ENCODE peak calls at places on chromosome 2, in seven cellular contexts. One of them, this sample, is unnamed.

GRCh38 chr2:216596986-216597509 is 36.2 kb upstream of the IGFBP2 start:
- DNase-seq in cardiac fibroblast: no peak
- DNase-seq in GF-D8: no peak
- DNase-seq in T-helper 1 cell: no peak
- DNase-seq in cardiac septum: no peak
- DNase-seq in cardiac muscle cell: peak; percentile 23
- DNase-seq in GM23248: peak; percentile 36
- DNase-seq in this sample: no peak

GRCh38 chr2:226898925-226899324 is 63.1 kb downstream of the RHBDD1 start:
- DNase-seq in cardiac septum: no peak
- DNase-seq in GM23248: no peak
- DNase-seq in cardiac fibroblast: no peak
- DNase-seq in T-helper 1 cell: no peak
- DNase-seq in cardiac muscle cell: no peak
- DNase-seq in GF-D8: no peak
- DNase-seq in this sample: no peak

GRCh38 chr2:128615571-128615970 is 296.9 kb upstream of the HS6ST1 start:
- DNase-seq in cardiac septum: no peak
- DNase-seq in cardiac muscle cell: no peak
- DNase-seq in cardiac fibroblast: no peak
- DNase-seq in T-helper 1 cell: no peak
- DNase-seq in GM23248: no peak
- DNase-seq in GF-D8: no peak
- DNase-seq in this sample: no peak

GRCh38 chr2:240949791-240950705 is 43.9 kb downstream of the CROCC2 start:
- DNase-seq in T-helper 1 cell: no peak
- DNase-seq in GF-D8: no peak
- DNase-seq in cardiac muscle cell: no peak
- DNase-seq in cardiac septum: peak; percentile 65
- DNase-seq in GM23248: no peak
- DNase-seq in cardiac fibroblast: no peak
- DNase-seq in this sample: no peak

GRCh38 chr2:8679567-8679826 is 2.4 kb upstream of the ID2 start:
- DNase-seq in T-helper 1 cell: no peak
- DNase-seq in cardiac fibroblast: no peak
- DNase-seq in GF-D8: no peak
- DNase-seq in GM23248: no peak
- DNase-seq in cardiac septum: no peak
- DNase-seq in cardiac muscle cell: no peak
- DNase-seq in this sample: no peak

GRCh38 chr2:3100386-3100785 is 277.2 kb downstream of the EIPR1 start:
- DNase-seq in cardiac fibroblast: no peak
- DNase-seq in cardiac muscle cell: no peak
- DNase-seq in GF-D8: no peak
- DNase-seq in cardiac septum: no peak
- DNase-seq in GM23248: no peak
- DNase-seq in T-helper 1 cell: no peak
- DNase-seq in this sample: no peak

GRCh38 chr2:223532712-223533111 is 69.4 kb downstream of the SCG2 start:
- DNase-seq in T-helper 1 cell: no peak
- DNase-seq in cardiac muscle cell: no peak
- DNase-seq in cardiac septum: no peak
- DNase-seq in GF-D8: no peak
- DNase-seq in cardiac fibroblast: no peak
- DNase-seq in GM23248: no peak
- DNase-seq in this sample: no peak

GRCh38 chr2:136235451-136236418 is 117.8 kb upstream of the CXCR4 start:
- DNase-seq in cardiac septum: no peak
- DNase-seq in GF-D8: no peak
- DNase-seq in GM23248: peak; percentile 77
- DNase-seq in cardiac fibroblast: peak; percentile 92
- DNase-seq in cardiac muscle cell: peak; percentile 60
- DNase-seq in T-helper 1 cell: no peak
- DNase-seq in this sample: no peak

GRCh38 chr2:41925009-41925408 is 122.8 kb upstream of the PKDCC start:
- DNase-seq in GF-D8: no peak
- DNase-seq in GM23248: no peak
- DNase-seq in cardiac fibroblast: no peak
- DNase-seq in T-helper 1 cell: no peak
- DNase-seq in cardiac septum: no peak
- DNase-seq in cardiac muscle cell: no peak
- DNase-seq in this sample: no peak

GRCh38 chr2:144424559-144425240 is 95.2 kb downstream of the ZEB2 start:
- DNase-seq in T-helper 1 cell: no peak
- DNase-seq in cardiac septum: no peak
- DNase-seq in cardiac fibroblast: no peak
- DNase-seq in GM23248: no peak
- DNase-seq in GF-D8: no peak
- DNase-seq in cardiac muscle cell: no peak
- DNase-seq in this sample: no peak

GRCh38 chr2:72996152-72996502 is 75.4 kb downstream of the SFXN5 start:
- DNase-seq in cardiac septum: no peak
- DNase-seq in cardiac muscle cell: no peak
- DNase-seq in GM23248: no peak
- DNase-seq in T-helper 1 cell: no peak
- DNase-seq in GF-D8: no peak
- DNase-seq in cardiac fibroblast: no peak
- DNase-seq in this sample: no peak

GRCh38 chr2:4628931-4629565 is 925.7 kb downstream of the DCDC2C start:
- DNase-seq in GF-D8: no peak
- DNase-seq in GM23248: no peak
- DNase-seq in cardiac septum: no peak
- DNase-seq in cardiac muscle cell: no peak
- DNase-seq in T-helper 1 cell: no peak
- DNase-seq in cardiac fibroblast: no peak
- DNase-seq in this sample: peak; percentile 5

GRCh38 chr2:2237563-2237962 is 93.5 kb downstream of the MYT1L start:
- DNase-seq in T-helper 1 cell: no peak
- DNase-seq in GF-D8: no peak
- DNase-seq in cardiac muscle cell: no peak
- DNase-seq in cardiac fibroblast: no peak
- DNase-seq in GM23248: no peak
- DNase-seq in cardiac septum: peak; percentile 20
- DNase-seq in this sample: no peak